ENCODE peak calls at places on chromosome 7, in four cellular contexts. N is choroid plexus epithelial cell, B is fibroblast of the aortic adventitia, H is stomach. D is an unnamed sample.

GRCh38 chr7:40299097-40299496 is 164.3 kb downstream of the SUGCT start:
- DNase-seq in N (peak), B (peak), H (no peak), D (peak)

GRCh38 chr7:142012825-142013506 is 17.3 kb downstream of the MGAM start:
- DNase-seq in N (peak), B (peak), H (no peak), D (no peak)

GRCh38 chr7:138167869-138168296 is 91.6 kb downstream of the AKR1D1 start:
- DNase-seq in N (no peak), B (no peak), H (no peak), D (no peak)

GRCh38 chr7:24381919-24382505 is 98.0 kb downstream of the NPY start:
- DNase-seq in N (peak), B (peak), H (no peak), D (peak)

GRCh38 chr7:41451826-41452225 is 251.1 kb downstream of the INHBA start:
- DNase-seq in N (peak), B (peak), H (no peak), D (peak)

GRCh38 chr7:7428806-7429205 is 106.9 kb downstream of the COL28A1 start:
- DNase-seq in N (peak), B (peak), H (no peak), D (peak)

GRCh38 chr7:27367930-27368549 is 125.4 kb downstream of the EVX1 start:
- DNase-seq in N (no peak), B (no peak), H (no peak), D (no peak)

GRCh38 chr7:85237721-85238120 is 50.9 kb upstream of the SEMA3D start:
- DNase-seq in N (peak), B (no peak), H (no peak), D (peak)

GRCh38 chr7:43906327-43907010 is at the start of gene URGCP:
- DNase-seq in N (peak), B (peak), H (peak), D (peak)

GRCh38 chr7:152571031-152571430 is 104.9 kb downstream of the XRCC2 start:
- DNase-seq in N (no peak), B (peak), H (no peak), D (no peak)

GRCh38 chr7:43481905-43482678 is 100.8 kb upstream of the STK17A start:
- DNase-seq in N (peak), B (peak), H (no peak), D (peak)

GRCh38 chr7:148503900-148504487 is 86.6 kb upstream of the C7orf33 start:
- DNase-seq in N (peak), B (peak), H (no peak), D (peak)

GRCh38 chr7:98204670-98205069 is 6.6 kb upstream of the BHLHA15 start:
- DNase-seq in N (no peak), B (no peak), H (no peak), D (no peak)

GRCh38 chr7:151174246-151175046 is 7.0 kb upstream of the GBX1 start:
- DNase-seq in N (peak), B (peak), H (peak), D (no peak)

DNA sequence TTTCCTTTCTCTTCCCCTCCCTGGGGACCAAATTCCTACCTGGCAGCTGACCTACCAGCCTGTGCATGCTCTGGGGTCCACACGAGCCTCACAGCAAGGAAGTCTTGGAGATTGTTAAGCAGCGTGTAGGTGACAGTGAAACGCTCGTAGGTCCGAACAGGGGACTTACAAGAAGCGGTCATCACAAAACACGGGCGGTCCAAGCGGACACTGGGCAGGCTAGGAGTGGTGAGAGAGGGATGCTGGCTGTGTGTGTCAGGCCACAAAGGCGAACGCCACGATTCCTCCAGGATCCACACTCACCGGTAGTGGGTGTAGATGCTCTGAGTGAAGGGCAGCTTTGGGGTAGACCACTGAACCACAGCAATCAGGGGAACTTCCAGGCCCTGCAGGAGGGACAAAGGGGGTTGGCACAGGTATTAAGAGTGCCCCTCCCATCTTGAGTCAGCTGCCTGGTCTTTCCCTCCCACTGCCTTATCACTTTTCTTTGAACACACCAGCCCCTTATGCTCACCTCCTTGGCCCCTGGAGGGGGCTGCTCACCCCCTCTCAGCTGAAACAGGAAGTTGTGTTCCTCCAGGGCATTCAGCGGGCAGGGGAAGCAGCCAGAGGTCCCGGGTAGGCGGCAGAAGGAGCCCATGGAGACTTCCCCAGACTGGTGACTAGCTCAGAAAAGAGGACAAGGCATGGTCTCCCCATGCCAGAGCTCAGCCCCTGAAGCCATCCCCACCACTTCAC is 2.0 kb downstream of the TRAPPC14 start:
- DNase-seq in N (no peak), B (no peak), H (no peak), D (no peak)
- H3K4me3 ChIP-seq in N (no peak), B (peak), H (no peak), D (peak)

GRCh38 chr7:30912986-30913671 is 1.5 kb downstream of the AQP1 start:
- DNase-seq in N (no peak), B (no peak), H (no peak), D (peak)
- H3K4me3 ChIP-seq in N (no peak), B (no peak), H (peak), D (peak)

DNA sequence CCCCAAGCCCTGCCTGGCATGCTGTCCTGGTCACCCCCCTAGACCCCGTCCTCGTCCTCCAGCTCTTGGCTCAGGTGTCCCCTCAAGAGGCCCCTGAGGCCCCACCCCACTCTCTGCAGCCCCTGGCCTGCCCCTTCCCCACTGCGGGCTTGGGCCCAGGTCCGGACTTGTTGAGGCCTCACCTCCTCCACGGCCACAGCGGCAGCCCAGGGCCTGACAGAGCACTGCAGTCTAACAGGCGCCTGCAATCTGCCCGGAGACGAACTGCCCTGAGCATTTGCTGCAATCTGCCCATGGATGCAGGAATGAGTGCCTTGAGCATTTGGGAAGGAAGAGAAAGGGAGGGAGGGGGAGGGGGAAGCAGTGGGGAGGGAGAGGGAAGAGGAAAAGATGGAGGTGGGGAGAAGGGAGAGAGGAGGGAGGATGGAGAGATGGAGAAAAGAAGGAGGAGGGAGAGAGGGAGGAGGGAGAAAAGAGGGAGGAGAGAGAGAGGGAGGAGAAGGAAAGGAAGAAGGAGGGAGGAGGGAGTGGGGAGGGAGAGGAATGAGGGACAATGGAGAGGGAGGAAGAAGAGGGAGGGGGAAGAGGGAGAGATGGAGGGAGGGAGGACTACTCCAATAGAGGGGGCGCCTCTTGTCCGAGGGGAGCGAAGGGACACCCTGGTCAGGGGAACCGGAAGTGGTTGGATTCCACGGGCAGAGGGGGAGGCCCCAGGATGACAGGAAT is 73.9 kb downstream of the PDGFA start:
- DNase-seq in N (no peak), B (no peak), H (no peak), D (no peak)
- H3K4me3 ChIP-seq in N (no peak), B (no peak), H (no peak), D (no peak)

DNA sequence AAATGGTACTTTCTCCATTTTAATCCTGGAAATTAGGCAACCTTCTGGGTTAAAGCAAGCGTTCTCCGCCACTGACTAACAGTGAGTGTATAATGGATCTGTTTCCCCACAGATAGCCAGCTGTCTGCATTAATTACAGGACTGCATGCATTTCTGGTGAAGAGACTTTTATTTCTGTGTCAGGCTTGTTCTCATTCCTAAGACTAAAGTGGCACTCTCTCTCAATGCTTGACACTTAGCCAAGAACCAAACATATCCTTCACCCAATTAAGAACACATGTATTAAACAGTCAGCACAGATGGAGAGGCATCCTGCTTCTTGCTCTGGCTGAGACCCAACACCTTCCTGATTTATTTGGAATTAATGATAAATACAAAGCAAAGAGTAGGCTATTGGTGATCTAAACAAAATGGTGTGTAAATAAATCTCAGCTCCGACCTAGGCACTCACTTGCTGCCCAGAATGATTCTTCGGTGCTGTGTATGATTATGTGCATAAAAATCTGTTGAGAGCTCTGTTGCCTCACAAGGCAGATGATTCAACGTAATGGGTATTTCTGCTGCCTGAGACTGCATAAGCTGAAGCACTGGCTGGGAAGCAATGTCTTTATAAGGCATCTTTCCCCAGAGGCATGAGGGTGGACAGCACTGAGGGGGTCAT is 16.8 kb downstream of the CALU start:
- DNase-seq in N (peak), B (peak), H (no peak), D (peak)
- H3K4me3 ChIP-seq in N (no peak), B (no peak), H (no peak), D (no peak)

GRCh38 chr7:50262916-50263690 is 41.4 kb upstream of the IKZF1 start:
- DNase-seq in N (no peak), B (no peak), H (no peak), D (no peak)
- H3K4me3 ChIP-seq in N (no peak), B (no peak), H (no peak), D (no peak)

DNA sequence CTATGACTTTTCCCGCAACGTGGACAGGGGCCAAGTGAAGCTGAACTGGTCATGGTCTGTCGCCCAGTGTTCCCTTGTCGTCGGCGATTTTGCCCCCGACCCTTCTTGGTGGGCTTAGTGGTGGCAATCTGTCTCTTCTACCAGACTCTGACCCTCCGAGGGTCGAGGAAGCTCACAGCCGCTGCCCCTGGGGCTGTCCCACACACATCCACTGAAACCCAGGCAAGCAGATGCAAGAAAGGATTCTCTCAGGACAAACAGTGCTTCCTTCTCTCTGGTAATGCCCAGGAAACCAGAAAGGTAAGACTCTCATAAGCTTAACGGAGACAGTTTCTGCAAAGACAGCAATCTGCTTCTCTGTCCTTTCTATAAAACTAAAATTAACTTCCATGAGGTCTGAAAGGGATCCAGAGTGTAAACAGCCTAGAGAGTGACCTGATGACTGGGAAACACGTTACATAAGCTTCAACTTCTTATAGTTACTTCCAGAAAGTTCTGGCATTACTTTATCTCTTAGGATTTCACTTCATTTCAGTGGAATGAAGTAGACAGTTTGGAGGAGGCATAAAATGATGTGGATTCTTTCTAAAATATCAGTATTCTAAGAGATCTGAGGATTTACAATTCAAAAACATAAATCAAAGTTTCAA is 1.2 kb downstream of the CPED1 start:
- DNase-seq in N (peak), B (peak), H (no peak), D (no peak)
- H3K4me3 ChIP-seq in N (peak), B (peak), H (peak), D (peak)

GRCh38 chr7:28958946-28959417 is 852 bp upstream of the TRIL start:
- DNase-seq in N (no peak), B (no peak), H (no peak), D (no peak)

GRCh38 chr7:28956608-28957063 is 1.5 kb downstream of the TRIL start:
- DNase-seq in N (peak), B (peak), H (peak), D (no peak)

GRCh38 chr7:28957064-28957821 is 887 bp downstream of the TRIL start:
- DNase-seq in N (peak), B (no peak), H (no peak), D (no peak)

GRCh38 chr7:28957822-28958234 is 302 bp downstream of the TRIL start:
- DNase-seq in N (peak), B (no peak), H (no peak), D (no peak)

DNA sequence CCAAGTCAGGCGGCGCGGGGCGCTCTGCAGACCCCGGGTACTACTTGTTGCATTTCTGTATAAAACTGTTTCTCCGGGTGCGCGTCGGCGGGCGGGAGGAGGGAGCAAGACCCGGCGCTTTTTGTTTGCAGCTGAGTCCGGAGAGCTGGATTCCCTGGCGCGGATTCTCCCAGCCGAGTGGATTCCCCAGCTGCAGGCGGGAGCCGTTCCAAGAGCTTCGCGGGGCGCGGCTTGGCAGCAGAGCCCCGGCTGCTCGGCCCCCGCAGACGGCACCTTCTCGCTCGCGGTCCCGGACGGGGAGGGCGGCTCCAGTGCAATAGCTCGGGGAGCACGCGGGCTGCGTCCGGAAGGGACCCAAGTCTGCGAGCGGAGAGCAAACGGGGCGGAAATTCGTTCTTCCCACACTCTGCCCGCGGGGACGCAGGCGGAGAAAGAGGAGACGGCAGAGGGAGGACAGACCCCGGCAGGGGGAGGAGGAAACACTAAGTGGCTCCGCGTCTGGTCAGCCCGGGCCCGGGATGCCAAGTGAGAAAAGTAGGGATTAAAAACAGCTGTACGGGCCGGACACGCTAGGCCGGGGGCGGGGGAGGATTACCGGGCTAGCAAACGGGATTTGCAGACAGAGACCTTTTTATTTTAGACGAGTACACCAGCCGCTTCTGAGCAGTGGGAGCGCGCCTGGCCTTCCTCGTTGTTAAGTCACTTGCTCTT is at the start of gene TRIL:
- DNase-seq in N (peak), B (peak), H (peak), D (peak)
- H3K4me3 ChIP-seq in N (peak), B (peak), H (peak), D (peak)

D was measured in AG10803.